ENCODE peak calls at places on chromosomes 1 and 21, in four cellular contexts. Z is prostate gland, C is pancreas, K is left lung. N is an unnamed sample.

GRCh38 chr1:70779571-70779970 is 268.0 kb downstream of the PTGER3 start:
- DNase-seq in Z (no peak), C (peak; percentile 9), K (no peak), N (no peak)

GRCh38 chr21:44962481-44962966 is 22.7 kb downstream of the SLX9 start:
- DNase-seq in Z (no peak), C (no peak), K (no peak), N (peak; percentile 63)

GRCh38 chr1:41862411-41863221 is 56.1 kb downstream of the HIVEP3 start:
- DNase-seq in Z (no peak), C (no peak), K (no peak), N (no peak)

GRCh38 chr1:74673351-74674111 is at the start of gene ERICH3:
- DNase-seq in Z (no peak), C (no peak), K (no peak), N (peak; percentile 10)

GRCh38 chr1:177511036-177511435 is 340.3 kb downstream of the BRINP2 start:
- DNase-seq in Z (no peak), C (no peak), K (no peak), N (no peak)

GRCh38 chr21:43782741-43783700 is 6.4 kb upstream of the RRP1 start:
- DNase-seq in Z (no peak), C (no peak), K (no peak), N (no peak)

GRCh38 chr1:244180256-244180655 is 129.2 kb downstream of the ZBTB18 start:
- DNase-seq in Z (no peak), C (no peak), K (no peak), N (no peak)

GRCh38 chr1:214587165-214587564 is 15.8 kb upstream of the CENPF start:
- DNase-seq in Z (no peak), C (no peak), K (no peak), N (no peak)

GRCh38 chr1:93237021-93237420 is 56.5 kb downstream of the CCDC18 start:
- DNase-seq in Z (no peak), C (no peak), K (no peak), N (no peak)

GRCh38 chr1:239233626-239234025 is 152.7 kb upstream of the CHRM3 start:
- DNase-seq in Z (no peak), C (no peak), K (no peak), N (peak; percentile 47)

GRCh38 chr1:241684108-241684507 is 32.0 kb downstream of the WDR64 start:
- DNase-seq in Z (no peak), C (no peak), K (no peak), N (no peak)

GRCh38 chr1:68231627-68232303 is 558 bp downstream of the WLS start:
- DNase-seq in Z (peak; percentile 83), C (peak; percentile 55), K (peak; percentile 53), N (peak; percentile 62)

GRCh38 chr1:2629627-2630497 is 3.0 kb downstream of the MMEL1 start:
- DNase-seq in Z (no peak), C (no peak), K (no peak), N (no peak)

GRCh38 chr1:27097484-27097917 is 57.4 kb downstream of the SLC9A1 start:
- DNase-seq in Z (peak; percentile 74), C (peak; percentile 85), K (peak; percentile 87), N (peak; percentile 73)

GRCh38 chr1:204080163-204080903 is 7.4 kb downstream of the SOX13 start:
- DNase-seq in Z (peak; percentile 97), C (peak; percentile 92), K (peak; percentile 91), N (peak; percentile 100)

GRCh38 chr1:24410750-24411149 is 2.8 kb downstream of the STPG1 start:
- DNase-seq in Z (no peak), C (no peak), K (no peak), N (no peak)

GRCh38 chr1:177274687-177275211 is 104.0 kb downstream of the BRINP2 start:
- DNase-seq in Z (peak; percentile 33), C (peak; percentile 48), K (no peak), N (peak; percentile 23)

GRCh38 chr1:200624679-200625335 is 4.3 kb upstream of the KIF14 start:
- DNase-seq in Z (no peak), C (no peak), K (no peak), N (no peak)

GRCh38 chr1:20634065-20634593 is 871 bp downstream of the PINK1 start:
- DNase-seq in Z (no peak), C (no peak), K (no peak), N (no peak)

GRCh38 chr1:202237052-202237451 is 43.5 kb downstream of the LGR6 start:
- DNase-seq in Z (no peak), C (peak; percentile 40), K (no peak), N (peak; percentile 34)

GRCh38 chr21:26100573-26100972 is 70.0 kb downstream of the APP start:
- DNase-seq in Z (no peak), C (no peak), K (no peak), N (no peak)

GRCh38 chr1:244760471-244760870 is 75.0 kb upstream of the COX20 start:
- DNase-seq in Z (no peak), C (no peak), K (no peak), N (no peak)

GRCh38 chr1:115706774-115707425 is 61.6 kb downstream of the CASQ2 start:
- DNase-seq in Z (no peak), C (no peak), K (no peak), N (peak; percentile 14)

GRCh38 chr1:182962554-182963115 is 9.7 kb upstream of the SHCBP1L start:
- DNase-seq in Z (peak; percentile 81), C (peak; percentile 73), K (peak; percentile 55), N (peak; percentile 84)

GRCh38 chr1:14478120-14478519 is 120.4 kb upstream of the KAZN start:
- DNase-seq in Z (no peak), C (no peak), K (no peak), N (no peak)

GRCh38 chr1:45654540-45655280 is 30.9 kb upstream of the CCDC17 start:
- DNase-seq in Z (no peak), C (no peak), K (no peak), N (no peak)

GRCh38 chr1:96236156-96236739 is 485.3 kb upstream of the PTBP2 start:
- DNase-seq in Z (peak; percentile 12), C (peak; percentile 21), K (peak; percentile 33), N (peak; percentile 15)

GRCh38 chr1:147169840-147170674 is 2.2 kb downstream of the PRKAB2 start:
- DNase-seq in Z (no peak), C (no peak), K (no peak), N (no peak)

GRCh38 chr21:35649186-35649585 is 411.1 kb downstream of the SETD4 start:
- DNase-seq in Z (no peak), C (no peak), K (no peak), N (no peak)

GRCh38 chr1:32448773-32449456 is 16.0 kb upstream of the ZBTB8B start:
- DNase-seq in Z (no peak), C (no peak), K (no peak), N (no peak)

GRCh38 chr1:32447469-32448185 is 17.2 kb upstream of the ZBTB8B start:
- DNase-seq in Z (no peak), C (no peak), K (no peak), N (no peak)
- H3K4me3 ChIP-seq in Z (no peak overlapping the region), C (no peak overlapping the region), K (no peak overlapping the region), N (no peak overlapping the region)

DNA sequence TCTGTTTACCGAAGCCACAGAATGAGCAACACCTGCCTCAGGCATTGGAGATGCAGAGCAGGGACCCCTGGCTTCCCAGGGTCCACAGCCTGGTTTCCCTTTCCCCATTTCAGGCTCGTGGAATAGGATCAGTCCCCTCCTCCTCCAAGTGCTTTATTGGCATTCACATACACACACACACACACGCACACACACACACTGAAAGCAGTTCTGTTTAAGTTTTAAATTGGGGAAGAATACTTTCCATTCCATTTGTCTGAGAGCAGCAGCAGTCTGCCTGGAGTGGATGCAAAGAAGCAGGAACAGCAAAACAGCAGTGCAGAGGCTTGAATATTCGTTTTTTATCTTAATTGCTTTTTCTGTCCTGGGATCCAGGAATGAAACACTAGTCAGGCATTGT is 7.0 kb downstream of the CYB561D1 start:
- DNase-seq in Z (no peak), C (no peak), K (no peak), N (no peak)
- H3K4me3 ChIP-seq in Z (no peak overlapping the region), C (no peak overlapping the region), K (no peak overlapping the region), N (no peak overlapping the region)

GRCh38 chr1:57868895-57869294 is 445.0 kb upstream of the DAB1 start:
- DNase-seq in Z (no peak), C (no peak), K (no peak), N (no peak)

GRCh38 chr1:57872913-57873312 is 449.1 kb upstream of the DAB1 start:
- DNase-seq in Z (no peak), C (no peak), K (no peak), N (no peak)

GRCh38 chr1:57860931-57861600 is 437.2 kb upstream of the DAB1 start:
- DNase-seq in Z (no peak), C (no peak), K (no peak), N (no peak)

DNA sequence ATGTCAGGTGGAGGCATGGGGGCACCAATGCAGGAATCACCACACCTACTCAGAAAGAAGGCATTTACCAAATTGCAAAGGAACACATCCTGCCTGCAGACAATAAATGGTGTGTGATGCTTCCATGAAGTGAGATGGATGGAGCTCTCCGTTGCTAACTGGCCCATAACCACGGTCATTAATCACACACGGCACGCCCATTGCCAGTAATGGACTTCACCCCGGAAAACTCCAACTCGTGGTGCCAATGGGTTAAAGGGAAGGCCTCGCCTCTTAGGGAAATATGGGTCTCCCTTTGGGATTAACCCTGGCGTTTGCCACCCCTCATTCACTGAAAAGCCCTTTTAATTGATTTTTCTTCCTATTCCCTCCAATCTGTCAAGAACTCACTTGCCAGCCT is 443.1 kb upstream of the DAB1 start:
- DNase-seq in Z (no peak), C (no peak), K (no peak), N (no peak)
- H3K4me3 ChIP-seq in Z (no peak overlapping the region), C (no peak overlapping the region), K (no peak overlapping the region), N (no peak overlapping the region)

GRCh38 chr1:198681831-198682756 is 43.3 kb downstream of the PTPRC start:
- DNase-seq in Z (peak; percentile 35), C (no peak), K (peak; percentile 88), N (no peak)
- H3K4me3 ChIP-seq in Z (no peak overlapping the region), C (no peak overlapping the region), K (no peak overlapping the region), N (no peak overlapping the region)

DNA sequence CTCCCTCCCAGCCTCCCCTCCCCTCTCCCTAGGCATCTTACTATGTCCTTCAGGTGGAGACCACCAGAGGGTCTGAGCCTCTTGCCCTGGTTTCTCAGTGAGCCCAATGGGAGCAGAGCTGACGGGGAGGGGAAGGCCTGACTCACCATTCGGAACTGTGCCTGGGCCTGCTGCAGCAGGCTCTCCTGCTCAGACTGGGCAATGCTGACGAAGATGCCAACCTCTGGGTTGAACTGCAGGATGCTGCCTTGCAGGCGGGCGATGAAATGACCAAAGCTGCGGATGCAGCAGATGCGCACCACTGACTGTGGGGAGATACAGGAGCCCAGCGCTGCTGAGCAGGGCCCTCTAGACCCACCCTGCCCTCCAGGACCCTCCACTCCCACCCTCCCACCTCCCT is 11.0 kb upstream of the PAQR6 start:
- DNase-seq in Z (no peak), C (no peak), K (no peak), N (no peak)
- H3K4me3 ChIP-seq in Z (no peak overlapping the region), C (no peak overlapping the region), K (no peak overlapping the region), N (no peak overlapping the region)

DNA sequence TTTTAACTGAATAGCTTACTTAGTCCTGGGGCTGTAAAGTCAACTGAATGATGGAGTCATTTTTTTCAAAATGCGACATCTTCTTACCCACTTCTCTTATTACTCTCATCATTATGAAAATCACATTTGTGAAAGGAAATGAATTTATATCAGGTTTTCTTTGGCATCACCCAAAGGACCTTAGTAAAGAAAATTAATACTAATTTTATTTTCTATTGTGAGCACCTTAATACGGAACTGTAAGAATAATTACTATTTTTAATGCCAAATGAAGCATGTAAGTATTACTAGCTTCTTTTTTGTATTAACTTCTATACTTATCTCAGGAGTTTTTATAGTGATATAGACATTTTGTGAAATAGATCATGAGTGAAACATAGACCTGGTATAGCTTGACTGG is 30.9 kb downstream of the PTPRC start:
- DNase-seq in Z (no peak), C (no peak), K (no peak), N (no peak)
- H3K4me3 ChIP-seq in Z (no peak overlapping the region), C (no peak overlapping the region), K (no peak overlapping the region), N (no peak overlapping the region)